ENCODE peak calls at places on chromosomes 7 and 10, in eight cellular contexts. One of them, this sample, is unnamed.

GRCh38 chr7:115561341-115562110 is 469.0 kb downstream of the TFEC start:
- DNase-seq in endothelial cell: no peak
- DNase-seq in GM12865: no peak
- DNase-seq in lower leg skin: no peak
- DNase-seq in GM13977: no peak
- DNase-seq in lower lobe of right lung: no peak
- DNase-seq in progenitor cell of endocrine pancreas: no peak
- DNase-seq in WTC11: no peak
- DNase-seq in this sample: no peak

GRCh38 chr7:149455175-149455950 is 5.5 kb downstream of the ZNF777 start:
- DNase-seq in endothelial cell: no peak
- DNase-seq in GM12865: no peak
- DNase-seq in lower leg skin: peak
- DNase-seq in GM13977: no peak
- DNase-seq in lower lobe of right lung: no peak
- DNase-seq in progenitor cell of endocrine pancreas: no peak
- DNase-seq in WTC11: no peak
- DNase-seq in this sample: no peak

GRCh38 chr7:19377611-19378339 is 232.6 kb upstream of the FERD3L start:
- DNase-seq in endothelial cell: no peak
- DNase-seq in GM12865: no peak
- DNase-seq in lower leg skin: no peak
- DNase-seq in GM13977: no peak
- DNase-seq in lower lobe of right lung: no peak
- DNase-seq in progenitor cell of endocrine pancreas: no peak
- DNase-seq in WTC11: no peak
- DNase-seq in this sample: no peak

GRCh38 chr7:139635521-139636240 is 112.2 kb downstream of the CLEC2L start:
- DNase-seq in endothelial cell: no peak
- DNase-seq in GM12865: no peak
- DNase-seq in lower leg skin: no peak
- DNase-seq in GM13977: no peak
- DNase-seq in lower lobe of right lung: no peak
- DNase-seq in progenitor cell of endocrine pancreas: no peak
- DNase-seq in WTC11: no peak
- DNase-seq in this sample: no peak

GRCh38 chr10:84193327-84193726 is 1.0 kb upstream of the CDHR1 start:
- DNase-seq in endothelial cell: no peak
- DNase-seq in GM12865: no peak
- DNase-seq in lower leg skin: no peak
- DNase-seq in GM13977: no peak
- DNase-seq in lower lobe of right lung: no peak
- DNase-seq in progenitor cell of endocrine pancreas: no peak
- DNase-seq in WTC11: no peak
- DNase-seq in this sample: no peak

GRCh38 chr10:132408823-132409666 is 12.0 kb downstream of the PWWP2B start:
- DNase-seq in endothelial cell: no peak
- DNase-seq in GM12865: no peak
- DNase-seq in lower leg skin: no peak
- DNase-seq in GM13977: no peak
- DNase-seq in lower lobe of right lung: peak
- DNase-seq in progenitor cell of endocrine pancreas: no peak
- DNase-seq in WTC11: no peak
- DNase-seq in this sample: no peak

GRCh38 chr10:649798-650690 is 39.4 kb downstream of the DIP2C start:
- DNase-seq in endothelial cell: no peak
- DNase-seq in GM12865: no peak
- DNase-seq in lower leg skin: no peak
- DNase-seq in GM13977: no peak
- DNase-seq in lower lobe of right lung: no peak
- DNase-seq in progenitor cell of endocrine pancreas: peak
- DNase-seq in WTC11: no peak
- DNase-seq in this sample: no peak

GRCh38 chr7:44083796-44084195 is 1.5 kb upstream of the POLM start:
- DNase-seq in endothelial cell: no peak
- DNase-seq in GM12865: no peak
- DNase-seq in lower leg skin: no peak
- DNase-seq in GM13977: no peak
- DNase-seq in lower lobe of right lung: peak
- DNase-seq in progenitor cell of endocrine pancreas: no peak
- DNase-seq in WTC11: no peak
- DNase-seq in this sample: no peak

GRCh38 chr7:80335473-80336232 is 176.2 kb downstream of the GNAT3 start:
- DNase-seq in endothelial cell: no peak
- DNase-seq in GM12865: no peak
- DNase-seq in lower leg skin: no peak
- DNase-seq in GM13977: no peak
- DNase-seq in lower lobe of right lung: no peak
- DNase-seq in progenitor cell of endocrine pancreas: no peak
- DNase-seq in WTC11: no peak
- DNase-seq in this sample: no peak

GRCh38 chr10:89047397-89047796 is 56.8 kb downstream of the FAS start:
- DNase-seq in endothelial cell: no peak
- DNase-seq in GM12865: no peak
- DNase-seq in lower leg skin: no peak
- DNase-seq in GM13977: no peak
- DNase-seq in lower lobe of right lung: no peak
- DNase-seq in progenitor cell of endocrine pancreas: no peak
- DNase-seq in WTC11: no peak
- DNase-seq in this sample: no peak

GRCh38 chr7:22814261-22815208 is 8.1 kb downstream of the TOMM7 start:
- DNase-seq in endothelial cell: no peak
- DNase-seq in GM12865: no peak
- DNase-seq in lower leg skin: no peak
- DNase-seq in GM13977: no peak
- DNase-seq in lower lobe of right lung: no peak
- DNase-seq in progenitor cell of endocrine pancreas: no peak
- DNase-seq in WTC11: no peak
- DNase-seq in this sample: no peak

GRCh38 chr7:141652691-141653090 is 49.3 kb downstream of the DENND11 start:
- DNase-seq in endothelial cell: no peak
- DNase-seq in GM12865: no peak
- DNase-seq in lower leg skin: no peak
- DNase-seq in GM13977: no peak
- DNase-seq in lower lobe of right lung: no peak
- DNase-seq in progenitor cell of endocrine pancreas: no peak
- DNase-seq in WTC11: no peak
- DNase-seq in this sample: no peak

GRCh38 chr7:17930546-17930945 is 9.7 kb downstream of the SNX13 start:
- DNase-seq in endothelial cell: no peak
- DNase-seq in GM12865: no peak
- DNase-seq in lower leg skin: no peak
- DNase-seq in GM13977: no peak
- DNase-seq in lower lobe of right lung: no peak
- DNase-seq in progenitor cell of endocrine pancreas: no peak
- DNase-seq in WTC11: no peak
- DNase-seq in this sample: no peak

GRCh38 chr7:8133188-8133848 is 128.6 kb downstream of the ICA1 start:
- DNase-seq in endothelial cell: no peak
- DNase-seq in GM12865: peak
- DNase-seq in lower leg skin: no peak
- DNase-seq in GM13977: no peak
- DNase-seq in lower lobe of right lung: no peak
- DNase-seq in progenitor cell of endocrine pancreas: no peak
- DNase-seq in WTC11: no peak
- DNase-seq in this sample: no peak

GRCh38 chr10:90930971-90931841 is 10.3 kb upstream of the ANKRD1 start:
- DNase-seq in endothelial cell: peak
- DNase-seq in GM12865: no peak
- DNase-seq in lower leg skin: no peak
- DNase-seq in GM13977: no peak
- DNase-seq in lower lobe of right lung: peak
- DNase-seq in progenitor cell of endocrine pancreas: no peak
- DNase-seq in WTC11: peak
- DNase-seq in this sample: no peak

GRCh38 chr7:100162874-100163533 is 4.5 kb upstream of the TRAPPC14 start:
- DNase-seq in endothelial cell: no peak
- DNase-seq in GM12865: no peak
- DNase-seq in lower leg skin: no peak
- DNase-seq in GM13977: no peak
- DNase-seq in lower lobe of right lung: no peak
- DNase-seq in progenitor cell of endocrine pancreas: no peak
- DNase-seq in WTC11: no peak
- DNase-seq in this sample: peak

GRCh38 chr7:37924399-37924798 is 4.0 kb downstream of the EPDR1 start:
- DNase-seq in endothelial cell: no peak
- DNase-seq in GM12865: no peak
- DNase-seq in lower leg skin: no peak
- DNase-seq in GM13977: no peak
- DNase-seq in lower lobe of right lung: no peak
- DNase-seq in progenitor cell of endocrine pancreas: no peak
- DNase-seq in WTC11: no peak
- DNase-seq in this sample: no peak

GRCh38 chr10:132186488-132187413 is at the start of gene DPYSL4:
- DNase-seq in endothelial cell: no peak
- DNase-seq in GM12865: no peak
- DNase-seq in lower leg skin: no peak
- DNase-seq in GM13977: peak
- DNase-seq in lower lobe of right lung: no peak
- DNase-seq in progenitor cell of endocrine pancreas: no peak
- DNase-seq in WTC11: no peak
- DNase-seq in this sample: peak

GRCh38 chr10:21810582-21811244 is 192.8 kb downstream of the DNAJC1 start:
- DNase-seq in endothelial cell: no peak
- DNase-seq in GM12865: no peak
- DNase-seq in lower leg skin: no peak
- DNase-seq in GM13977: no peak
- DNase-seq in lower lobe of right lung: no peak
- DNase-seq in progenitor cell of endocrine pancreas: no peak
- DNase-seq in WTC11: no peak
- DNase-seq in this sample: no peak

GRCh38 chr7:27179503-27180430 is 5.3 kb downstream of the HOXA11 start:
- DNase-seq in endothelial cell: peak
- DNase-seq in GM12865: peak
- DNase-seq in lower leg skin: peak
- DNase-seq in GM13977: peak
- DNase-seq in lower lobe of right lung: peak
- DNase-seq in progenitor cell of endocrine pancreas: peak
- DNase-seq in WTC11: peak
- DNase-seq in this sample: peak

GRCh38 chr7:110852156-110852858 is 238.6 kb upstream of the LRRN3 start:
- DNase-seq in endothelial cell: no peak
- DNase-seq in GM12865: no peak
- DNase-seq in lower leg skin: no peak
- DNase-seq in GM13977: no peak
- DNase-seq in lower lobe of right lung: no peak
- DNase-seq in progenitor cell of endocrine pancreas: no peak
- DNase-seq in WTC11: no peak
- DNase-seq in this sample: no peak

DNA sequence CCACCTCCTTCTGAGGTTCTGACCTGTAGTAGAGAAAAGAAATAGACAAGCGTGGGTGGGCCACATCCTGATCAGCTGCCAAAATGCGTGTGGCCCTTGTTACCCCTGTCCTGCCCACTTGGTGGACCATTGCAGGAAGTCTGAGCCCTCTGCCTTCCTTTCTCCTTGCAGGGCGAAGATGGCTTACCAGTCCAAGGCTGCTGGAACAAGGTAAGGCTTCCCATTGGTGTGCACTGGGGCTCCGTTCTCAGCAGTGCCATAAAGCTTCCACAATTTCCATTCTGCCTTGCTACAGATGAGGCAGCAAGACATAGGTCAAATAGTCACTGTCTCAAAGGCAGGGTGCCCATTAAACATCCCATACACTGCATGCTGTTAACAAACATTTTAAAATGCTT is 95.8 kb upstream of the MACROH2A2 start:
- DNase-seq in endothelial cell: no peak
- DNase-seq in GM12865: no peak
- DNase-seq in lower leg skin: no peak
- DNase-seq in GM13977: no peak
- DNase-seq in lower lobe of right lung: no peak
- DNase-seq in progenitor cell of endocrine pancreas: no peak
- DNase-seq in WTC11: peak
- DNase-seq in this sample: peak
- TF ChIP-seq CTCF in endothelial cell: no peak
- TF ChIP-seq CTCF in GM12865: no peak
- TF ChIP-seq CTCF in lower leg skin: no peak
- TF ChIP-seq CTCF in GM13977: no peak
- TF ChIP-seq CTCF in lower lobe of right lung: no peak
- TF ChIP-seq CTCF in progenitor cell of endocrine pancreas: no peak
- TF ChIP-seq CTCF in WTC11: no peak
- TF ChIP-seq CTCF in this sample: no peak

DNA sequence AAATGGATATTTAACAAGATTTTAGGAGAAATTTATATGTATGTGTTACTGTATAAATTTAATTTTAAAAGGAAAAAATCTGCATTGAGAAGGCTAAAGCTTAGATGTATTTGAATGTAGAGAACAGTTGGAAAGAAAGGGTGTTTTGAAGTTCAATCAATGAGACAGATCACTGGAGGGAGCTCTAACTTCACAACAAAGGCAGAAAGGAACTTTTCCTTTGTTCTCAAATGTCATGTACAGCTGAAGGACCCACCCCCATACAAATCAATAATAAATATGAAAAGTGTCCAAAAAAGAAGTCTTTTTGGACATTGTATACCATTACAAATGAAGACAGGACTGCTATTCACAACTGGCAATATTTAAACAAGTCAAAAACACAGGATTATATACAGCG is 403.4 kb downstream of the DNAJB9 start:
- DNase-seq in endothelial cell: peak
- DNase-seq in GM12865: no peak
- DNase-seq in lower leg skin: no peak
- DNase-seq in GM13977: no peak
- DNase-seq in lower lobe of right lung: no peak
- DNase-seq in progenitor cell of endocrine pancreas: no peak
- DNase-seq in WTC11: no peak
- DNase-seq in this sample: no peak
- TF ChIP-seq CTCF in endothelial cell: no peak
- TF ChIP-seq CTCF in GM12865: no peak
- TF ChIP-seq CTCF in lower leg skin: no peak
- TF ChIP-seq CTCF in GM13977: peak
- TF ChIP-seq CTCF in lower lobe of right lung: no peak
- TF ChIP-seq CTCF in progenitor cell of endocrine pancreas: peak
- TF ChIP-seq CTCF in WTC11: no peak
- TF ChIP-seq CTCF in this sample: no peak

GRCh38 chr7:142712617-142712957 is 36.7 kb upstream of the PRSS1 start:
- DNase-seq in endothelial cell: no peak
- DNase-seq in GM12865: no peak
- DNase-seq in lower leg skin: no peak
- DNase-seq in GM13977: no peak
- DNase-seq in lower lobe of right lung: no peak
- DNase-seq in progenitor cell of endocrine pancreas: no peak
- DNase-seq in WTC11: no peak
- DNase-seq in this sample: no peak
- TF ChIP-seq CTCF in endothelial cell: peak
- TF ChIP-seq CTCF in GM12865: no peak
- TF ChIP-seq CTCF in lower leg skin: no peak
- TF ChIP-seq CTCF in GM13977: no peak
- TF ChIP-seq CTCF in lower lobe of right lung: peak
- TF ChIP-seq CTCF in progenitor cell of endocrine pancreas: no peak
- TF ChIP-seq CTCF in WTC11: no peak
- TF ChIP-seq CTCF in this sample: no peak

DNA sequence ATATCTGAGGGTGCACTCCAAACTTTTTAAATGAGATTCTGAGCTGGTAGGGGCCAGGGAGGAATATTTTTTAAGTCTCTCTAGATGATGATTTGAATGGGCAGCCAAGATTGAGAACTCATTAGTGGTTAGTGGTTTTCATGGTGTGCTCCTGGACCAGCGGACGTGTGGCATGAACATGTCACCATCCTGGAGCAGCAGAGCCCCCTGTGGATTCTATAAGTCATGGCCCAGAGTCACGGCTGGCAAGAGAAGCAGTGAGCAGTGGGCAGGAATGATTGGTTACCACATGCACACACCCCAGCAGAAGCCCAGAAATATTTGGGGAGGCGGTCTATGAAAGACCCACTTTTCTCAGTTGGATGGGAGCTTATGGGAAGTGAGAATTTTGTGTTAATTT is 21.2 kb upstream of the UCN3 start:
- DNase-seq in endothelial cell: no peak
- DNase-seq in GM12865: peak
- DNase-seq in lower leg skin: no peak
- DNase-seq in GM13977: no peak
- DNase-seq in lower lobe of right lung: no peak
- DNase-seq in progenitor cell of endocrine pancreas: no peak
- DNase-seq in WTC11: no peak
- DNase-seq in this sample: no peak
- TF ChIP-seq CTCF in endothelial cell: no peak
- TF ChIP-seq CTCF in GM12865: no peak
- TF ChIP-seq CTCF in lower leg skin: no peak
- TF ChIP-seq CTCF in GM13977: no peak
- TF ChIP-seq CTCF in lower lobe of right lung: no peak
- TF ChIP-seq CTCF in progenitor cell of endocrine pancreas: peak
- TF ChIP-seq CTCF in WTC11: no peak
- TF ChIP-seq CTCF in this sample: no peak

This sample was measured in GM13976.